ENCODE peak calls at places on chromosome 11, in six cellular contexts. I, O, X, H, F and L are unnamed samples.

GRCh38 chr11:46321757-46322156 is 25.5 kb upstream of the DGKZ start:
- DNase-seq in I (no peak), O (no peak), X (no peak), H (no peak), F (no peak), L (no peak)

GRCh38 chr11:68373810-68374501 is 61.6 kb downstream of the LRP5 start:
- DNase-seq in I (no peak), O (peak), X (peak), H (no peak), F (no peak), L (no peak)

GRCh38 chr11:119694334-119694733 is 34.7 kb downstream of the NECTIN1 start:
- DNase-seq in I (no peak), O (no peak), X (no peak), H (no peak), F (no peak), L (no peak)

GRCh38 chr11:64885367-64886286 is 7.2 kb upstream of the EHD1 start:
- DNase-seq in I (no peak), O (no peak), X (no peak), H (no peak), F (no peak), L (no peak)

GRCh38 chr11:27390959-27391326 is 27.9 kb upstream of the CCDC34 start:
- DNase-seq in I (no peak), O (no peak), X (no peak), H (no peak), F (no peak), L (no peak)

GRCh38 chr11:47143322-47143721 is 33.4 kb downstream of the ARFGAP2 start:
- DNase-seq in I (no peak), O (no peak), X (no peak), H (no peak), F (no peak), L (no peak)

GRCh38 chr11:61683961-61684869 is 4.0 kb downstream of the DAGLA start:
- DNase-seq in I (no peak), O (peak), X (no peak), H (peak), F (no peak), L (no peak)

GRCh38 chr11:123461164-123461563 is 31.1 kb downstream of the GRAMD1B start:
- DNase-seq in I (no peak), O (no peak), X (no peak), H (no peak), F (no peak), L (no peak)

GRCh38 chr11:9759519-9760179 is 95.8 kb downstream of the SWAP70 start:
- DNase-seq in I (peak), O (peak), X (no peak), H (no peak), F (no peak), L (no peak)

GRCh38 chr11:34150494-34151151 is 45.2 kb downstream of the NAT10 start:
- DNase-seq in I (no peak), O (peak), X (no peak), H (no peak), F (no peak), L (no peak)

GRCh38 chr11:86041975-86042378 is 26.9 kb downstream of the PICALM start:
- DNase-seq in I (no peak), O (no peak), X (peak), H (peak), F (peak), L (peak)

GRCh38 chr11:124868322-124869274 is 3.4 kb downstream of the ROBO3 start:
- DNase-seq in I (no peak), O (peak), X (no peak), H (peak), F (no peak), L (no peak)

GRCh38 chr11:65576867-65577755 is 1.3 kb downstream of the EHBP1L1 start:
- DNase-seq in I (no peak), O (peak), X (no peak), H (no peak), F (no peak), L (no peak)

GRCh38 chr11:65793144-65793581 is 6.3 kb downstream of the OVOL1 start:
- DNase-seq in I (no peak), O (peak), X (no peak), H (no peak), F (no peak), L (no peak)

GRCh38 chr11:46826310-46827044 is 19.6 kb downstream of the CKAP5 start:
- DNase-seq in I (peak), O (peak), X (peak), H (peak), F (peak), L (peak)

GRCh38 chr11:66546966-66547661 is 411 bp downstream of the ACTN3 start:
- DNase-seq in I (no peak), O (no peak), X (no peak), H (no peak), F (no peak), L (no peak)

GRCh38 chr11:122100222-122101080 is 15.6 kb downstream of the BLID start:
- DNase-seq in I (peak), O (peak), X (peak), H (peak), F (peak), L (peak)

GRCh38 chr11:118789501-118790356 is 1.2 kb downstream of the DDX6 start:
- DNase-seq in I (no peak), O (no peak), X (no peak), H (peak), F (no peak), L (peak)

GRCh38 chr11:122902951-122903350 is 20.4 kb downstream of the JHY start:
- DNase-seq in I (no peak), O (no peak), X (no peak), H (no peak), F (no peak), L (no peak)

GRCh38 chr11:14537134-14537599 is 17.0 kb upstream of the PSMA1 start:
- DNase-seq in I (no peak), O (no peak), X (peak), H (peak), F (no peak), L (no peak)

GRCh38 chr11:22304337-22304961 is 33.7 kb upstream of the SLC17A6 start:
- DNase-seq in I (no peak), O (no peak), X (no peak), H (no peak), F (no peak), L (no peak)
- TF ChIP-seq CTCF in I (peak), O (peak), X (peak), H (peak), F (peak), L (peak)

GRCh38 chr11:59615637-59616395 is at the start of gene OSBP:
- DNase-seq in I (peak), O (peak), X (peak), H (peak), F (peak), L (peak)
- TF ChIP-seq CTCF in I (no peak), O (no peak), X (no peak), H (no peak), F (no peak), L (no peak)

GRCh38 chr11:1827095-1827797 is 7.5 kb upstream of the SYT8 start:
- DNase-seq in I (peak), O (peak), X (no peak), H (no peak), F (no peak), L (no peak)
- TF ChIP-seq CTCF in I (no peak), O (no peak), X (no peak), H (no peak), F (no peak), L (no peak)

DNA sequence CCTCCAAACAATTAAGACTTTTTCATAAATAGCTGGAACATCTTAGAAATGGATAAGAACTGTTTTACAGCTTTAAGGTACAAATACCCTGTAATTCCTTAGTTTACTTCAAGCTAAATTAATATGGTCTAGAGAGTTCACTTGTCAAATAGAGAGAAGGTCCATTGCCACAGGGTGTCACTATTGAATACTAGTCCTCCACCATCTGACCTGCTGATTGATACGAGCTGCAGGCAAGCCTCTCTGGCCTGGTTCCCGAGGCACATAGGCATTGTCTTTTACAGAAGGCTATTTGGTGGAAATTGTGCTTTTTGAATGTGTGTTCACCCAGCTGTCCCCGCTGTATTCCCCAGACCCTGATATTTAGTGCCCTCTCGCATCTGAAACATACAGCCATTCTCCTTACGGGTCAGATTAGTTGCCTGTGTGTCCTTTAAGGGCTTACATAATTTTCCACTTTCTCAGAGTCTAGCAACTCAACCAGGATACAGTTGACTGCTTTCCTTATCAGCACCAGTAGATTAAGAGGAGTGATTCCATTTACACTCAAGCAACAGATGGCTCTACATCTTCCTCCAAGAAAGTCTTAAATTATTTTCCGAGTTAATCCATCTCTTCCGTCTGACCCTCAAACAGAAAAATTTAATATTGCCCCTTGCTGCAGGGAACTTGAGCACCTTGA is 788.8 kb upstream of the FAT3 start:
- DNase-seq in I (no peak), O (no peak), X (no peak), H (peak), F (no peak), L (no peak)
- TF ChIP-seq CTCF in I (no peak), O (no peak), X (no peak), H (peak), F (no peak), L (no peak)